ENCODE peak calls at places on chromosomes 5 and 9, in seven cellular contexts. G, T, S, M, Y, W and V are unnamed samples.

GRCh38 chr5:37710965-37711364 is 128.9 kb downstream of the GDNF start:
- DNase-seq in G (peak; percentile 40), T (no peak), S (peak; percentile 51), M (no peak), Y (no peak), W (no peak), V (no peak)

GRCh38 chr5:150429410-150429873 is 16.7 kb upstream of the CD74 start:
- DNase-seq in G (no peak), T (no peak), S (no peak), M (no peak), Y (no peak), W (no peak), V (no peak)

GRCh38 chr5:66440202-66440680 is 156.0 kb upstream of the MAST4 start:
- DNase-seq in G (peak; percentile 79), T (no peak), S (peak; percentile 93), M (peak; percentile 34), Y (no peak), W (no peak), V (no peak)

GRCh38 chr5:134543820-134544692 is 18.6 kb downstream of the JADE2 start:
- DNase-seq in G (no peak), T (no peak), S (no peak), M (no peak), Y (no peak), W (no peak), V (no peak)

GRCh38 chr5:168359820-168360460 is 68.5 kb downstream of the WWC1 start:
- DNase-seq in G (no peak), T (no peak), S (no peak), M (no peak), Y (no peak), W (peak; percentile 57), V (peak; percentile 48)

GRCh38 chr5:119153629-119154028 is 82.7 kb downstream of the DMXL1 start:
- DNase-seq in G (no peak), T (no peak), S (no peak), M (no peak), Y (no peak), W (no peak), V (no peak)

GRCh38 chr5:172797800-172798199 is 26.8 kb upstream of the DUSP1 start:
- DNase-seq in G (no peak), T (no peak), S (no peak), M (no peak), Y (no peak), W (no peak), V (no peak)

GRCh38 chr9:121024237-121024636 is 25.8 kb downstream of the C5 start:
- DNase-seq in G (no peak), T (no peak), S (no peak), M (no peak), Y (no peak), W (no peak), V (no peak)

GRCh38 chr9:128151343-128152132 is 2.3 kb downstream of the LCN2 start:
- DNase-seq in G (no peak), T (no peak), S (no peak), M (no peak), Y (peak; percentile 17), W (no peak), V (peak; percentile 35)

GRCh38 chr5:84450617-84451414 is 66.1 kb upstream of the EDIL3 start:
- DNase-seq in G (peak; percentile 22), T (no peak), S (peak; percentile 28), M (peak; percentile 21), Y (no peak), W (no peak), V (no peak)

GRCh38 chr5:148353634-148354033 is 18.3 kb downstream of the SPINK9 start:
- DNase-seq in G (no peak), T (no peak), S (no peak), M (no peak), Y (no peak), W (no peak), V (no peak)
- TF ChIP-seq CTCF in G (no peak), T (no peak), S (no peak), M (no peak), Y (no peak), W (no peak), V (no peak)

GRCh38 chr9:122814545-122814944 is 13.8 kb downstream of the PDCL start:
- DNase-seq in G (no peak), T (no peak), S (no peak), M (no peak), Y (no peak), W (no peak), V (no peak)

GRCh38 chr9:122810306-122810946 is 10.5 kb downstream of the OR1K1 start:
- DNase-seq in G (peak; percentile 74), T (peak; percentile 82), S (peak; percentile 51), M (peak; percentile 80), Y (peak; percentile 78), W (peak; percentile 61), V (peak; percentile 59)

GRCh38 chr9:122815544-122815943 is 12.8 kb downstream of the PDCL start:
- DNase-seq in G (peak; percentile 10), T (no peak), S (no peak), M (no peak), Y (no peak), W (no peak), V (no peak)

GRCh38 chr9:122816163-122816867 is 12.1 kb downstream of the PDCL start:
- DNase-seq in G (no peak), T (peak; percentile 14), S (no peak), M (no peak), Y (no peak), W (no peak), V (no peak)

GRCh38 chr9:122812736-122813135 is 12.8 kb downstream of the OR1K1 start:
- DNase-seq in G (no peak), T (no peak), S (no peak), M (no peak), Y (no peak), W (no peak), V (no peak)
- TF ChIP-seq CTCF in G (no peak), T (no peak), S (no peak), M (no peak), Y (no peak), W (no peak), V (no peak)

GRCh38 chr9:97470076-97470475 is 31.4 kb upstream of the TMOD1 start:
- DNase-seq in G (no peak), T (no peak), S (no peak), M (peak; percentile 55), Y (no peak), W (peak; percentile 7), V (peak; percentile 1)
- TF ChIP-seq CTCF in G (peak; percentile 5), T (no peak), S (no peak), M (peak; percentile 74), Y (peak; percentile 31), W (peak; percentile 61), V (no peak)

GRCh38 chr5:170478306-170478705 is 25.5 kb upstream of the KCNIP1 start:
- DNase-seq in G (no peak), T (no peak), S (no peak), M (no peak), Y (no peak), W (no peak), V (no peak)

GRCh38 chr5:170480277-170480676 is 23.5 kb upstream of the KCNIP1 start:
- DNase-seq in G (no peak), T (no peak), S (no peak), M (no peak), Y (no peak), W (no peak), V (no peak)

GRCh38 chr5:170477906-170478305 is 25.9 kb upstream of the KCNIP1 start:
- DNase-seq in G (no peak), T (no peak), S (no peak), M (no peak), Y (no peak), W (no peak), V (no peak)

GRCh38 chr5:170481839-170482238 is 22.0 kb upstream of the KCNIP1 start:
- DNase-seq in G (no peak), T (no peak), S (no peak), M (no peak), Y (no peak), W (no peak), V (no peak)

GRCh38 chr5:170479484-170479883 is 24.3 kb upstream of the KCNIP1 start:
- DNase-seq in G (no peak), T (no peak), S (peak; percentile 50), M (no peak), Y (no peak), W (no peak), V (peak; percentile 71)
- TF ChIP-seq CTCF in G (no peak), T (no peak), S (no peak), M (no peak), Y (no peak), W (no peak), V (no peak)

DNA sequence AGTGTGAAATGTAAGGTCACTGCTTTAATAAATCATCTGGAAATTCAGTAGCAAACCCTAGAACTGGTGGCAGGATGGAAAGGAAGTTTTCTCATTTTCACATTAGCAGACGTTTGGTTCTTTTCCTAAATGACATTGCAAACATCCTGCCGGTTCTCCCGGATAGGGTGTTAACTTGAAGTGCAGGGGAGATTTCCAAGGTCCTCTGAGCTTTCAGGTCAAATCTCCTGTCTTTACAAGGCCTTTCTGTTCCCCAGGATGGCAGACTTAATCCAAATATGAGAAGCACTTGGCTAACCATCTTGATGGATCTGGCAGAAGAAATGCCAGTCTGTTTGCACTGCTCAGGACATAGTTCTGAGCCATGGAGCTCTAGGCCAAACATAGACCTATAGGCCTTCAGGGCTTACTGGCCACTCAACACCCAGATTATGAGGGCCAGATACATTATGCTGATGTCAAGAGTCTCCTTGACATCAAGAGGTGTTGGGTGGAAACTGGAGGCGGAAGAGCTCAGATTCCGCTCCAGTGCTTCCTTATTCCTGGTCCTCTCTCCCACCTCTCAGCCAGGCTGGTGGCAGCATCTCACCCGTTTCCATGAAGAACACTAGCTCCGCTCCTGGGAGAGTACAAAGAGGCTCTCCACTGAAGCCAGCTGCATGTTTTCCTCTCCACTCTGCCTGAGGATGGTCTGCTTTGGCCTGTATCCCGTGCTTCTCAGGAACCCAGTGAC is 60.9 kb downstream of the RALGPS1 start:
- DNase-seq in G (no peak), T (no peak), S (no peak), M (no peak), Y (no peak), W (no peak), V (no peak)
- TF ChIP-seq CTCF in G (no peak), T (no peak), S (no peak), M (no peak), Y (no peak), W (no peak), V (no peak)

DNA sequence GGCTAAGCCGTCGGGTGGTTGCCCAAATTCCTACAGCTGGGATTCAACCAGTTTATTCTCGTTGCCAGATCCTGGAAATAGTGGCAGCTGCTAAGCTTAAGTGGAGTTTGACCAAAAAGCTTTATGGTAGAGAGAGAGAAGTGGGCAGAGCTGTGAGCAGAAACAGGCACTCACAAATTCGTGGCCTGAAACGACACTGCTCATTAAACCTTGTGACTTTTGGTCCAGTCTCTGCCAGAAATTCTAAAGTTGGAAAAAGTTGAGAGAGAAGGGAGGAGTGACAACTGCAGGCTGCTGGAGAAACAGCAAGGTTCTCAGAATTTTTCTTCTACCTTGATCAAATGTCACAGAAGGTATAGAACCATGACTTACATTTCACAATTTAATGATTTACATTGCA is 131.5 kb downstream of the MTX3 start:
- DNase-seq in G (no peak), T (no peak), S (no peak), M (no peak), Y (no peak), W (no peak), V (no peak)
- TF ChIP-seq CTCF in G (no peak), T (no peak), S (no peak), M (no peak), Y (no peak), W (no peak), V (no peak)